ENCODE peak calls at places on chromosomes 16 and 17, in four cellular contexts. One of them, this sample, is unnamed.
A peak's percentile ranks its signal among the peaks of the same experiment; 100 is the strongest.

GRCh38 chr16:81695431-81695890 is 83.6 kb upstream of the PLCG2 start:
- DNase-seq in SK-N-SH: no peak
- DNase-seq in tibial nerve: no peak
- DNase-seq in adrenal gland: no peak
- DNase-seq in this sample: peak; percentile 23

GRCh38 chr17:40346061-40346767 is 18.3 kb downstream of the GJD3 start:
- DNase-seq in SK-N-SH: no peak
- DNase-seq in tibial nerve: no peak
- DNase-seq in adrenal gland: no peak
- DNase-seq in this sample: no peak

GRCh38 chr16:52247737-52248136 is 299.2 kb downstream of the TOX3 start:
- DNase-seq in SK-N-SH: no peak
- DNase-seq in tibial nerve: no peak
- DNase-seq in adrenal gland: no peak
- DNase-seq in this sample: no peak

GRCh38 chr17:56834380-56835258 is 668 bp downstream of the DGKE start:
- DNase-seq in SK-N-SH: peak; percentile 74
- DNase-seq in tibial nerve: no peak
- DNase-seq in adrenal gland: peak; percentile 78
- DNase-seq in this sample: peak; percentile 64

GRCh38 chr16:22727285-22728166 is 86.4 kb upstream of the HS3ST2 start:
- DNase-seq in SK-N-SH: no peak
- DNase-seq in tibial nerve: no peak
- DNase-seq in adrenal gland: no peak
- DNase-seq in this sample: no peak

GRCh38 chr17:57739402-57740224 is 5.5 kb downstream of the CCDC182 start:
- DNase-seq in SK-N-SH: peak; percentile 76
- DNase-seq in tibial nerve: no peak
- DNase-seq in adrenal gland: no peak
- DNase-seq in this sample: no peak

GRCh38 chr17:74083321-74083720 is 120.2 kb upstream of the RPL38 start:
- DNase-seq in SK-N-SH: no peak
- DNase-seq in tibial nerve: no peak
- DNase-seq in adrenal gland: no peak
- DNase-seq in this sample: no peak

GRCh38 chr16:56295739-56296527 is 104.6 kb downstream of the GNAO1 start:
- DNase-seq in SK-N-SH: peak; percentile 58
- DNase-seq in tibial nerve: no peak
- DNase-seq in adrenal gland: no peak
- DNase-seq in this sample: no peak

GRCh38 chr16:80191928-80192327 is 348.9 kb upstream of the DYNLRB2 start:
- DNase-seq in SK-N-SH: no peak
- DNase-seq in tibial nerve: no peak
- DNase-seq in adrenal gland: no peak
- DNase-seq in this sample: no peak

GRCh38 chr17:38598995-38599394 is 6.8 kb downstream of the SRCIN1 start:
- DNase-seq in SK-N-SH: no peak
- DNase-seq in tibial nerve: no peak
- DNase-seq in adrenal gland: no peak
- DNase-seq in this sample: no peak

GRCh38 chr17:38663125-38663751 is 11.5 kb downstream of the EPOP start:
- DNase-seq in SK-N-SH: peak; percentile 88
- DNase-seq in tibial nerve: no peak
- DNase-seq in adrenal gland: peak; percentile 77
- DNase-seq in this sample: peak; percentile 73

GRCh38 chr17:14745122-14745521 is 444.2 kb downstream of the HS3ST3B1 start:
- DNase-seq in SK-N-SH: no peak
- DNase-seq in tibial nerve: no peak
- DNase-seq in adrenal gland: no peak
- DNase-seq in this sample: no peak

GRCh38 chr17:57531648-57532486 is 213.2 kb downstream of the CCDC182 start:
- DNase-seq in SK-N-SH: peak; percentile 74
- DNase-seq in tibial nerve: no peak
- DNase-seq in adrenal gland: no peak
- DNase-seq in this sample: peak; percentile 33

GRCh38 chr16:30395155-30395991 is at the start of gene ZNF48:
- DNase-seq in SK-N-SH: peak; percentile 94
- DNase-seq in tibial nerve: peak; percentile 62
- DNase-seq in adrenal gland: peak; percentile 93
- DNase-seq in this sample: peak; percentile 89

GRCh38 chr17:77381185-77381700 is 240.5 kb downstream of the SEC14L1 start:
- DNase-seq in SK-N-SH: peak; percentile 77
- DNase-seq in tibial nerve: no peak
- DNase-seq in adrenal gland: no peak
- DNase-seq in this sample: no peak

GRCh38 chr16:47848481-47849109 is 307.2 kb downstream of the ABCC12 start:
- DNase-seq in SK-N-SH: no peak
- DNase-seq in tibial nerve: no peak
- DNase-seq in adrenal gland: no peak
- DNase-seq in this sample: no peak

GRCh38 chr17:57377094-57377493 is 120.8 kb downstream of the MSI2 start:
- DNase-seq in SK-N-SH: no peak
- DNase-seq in tibial nerve: no peak
- DNase-seq in adrenal gland: peak; percentile 49
- DNase-seq in this sample: no peak

GRCh38 chr17:55710829-55711496 is 11.7 kb downstream of the TMEM100 start:
- DNase-seq in SK-N-SH: no peak
- DNase-seq in tibial nerve: no peak
- DNase-seq in adrenal gland: peak; percentile 60
- DNase-seq in this sample: peak; percentile 42

GRCh38 chr17:42111901-42112551 is 488 bp downstream of the DHX58 start:
- DNase-seq in SK-N-SH: no peak
- DNase-seq in tibial nerve: no peak
- DNase-seq in adrenal gland: peak; percentile 74
- DNase-seq in this sample: peak; percentile 55

GRCh38 chr16:26189496-26190005 is 497.8 kb downstream of the HS3ST4 start:
- DNase-seq in SK-N-SH: no peak
- DNase-seq in tibial nerve: no peak
- DNase-seq in adrenal gland: no peak
- DNase-seq in this sample: no peak

GRCh38 chr16:12391974-12392373 is 411.7 kb downstream of the CPPED1 start:
- DNase-seq in SK-N-SH: no peak
- DNase-seq in tibial nerve: no peak
- DNase-seq in adrenal gland: no peak
- DNase-seq in this sample: no peak

GRCh38 chr17:46977348-46977747 is 1.7 kb downstream of the RPRML start:
- DNase-seq in SK-N-SH: peak; percentile 51
- DNase-seq in tibial nerve: no peak
- DNase-seq in adrenal gland: no peak
- DNase-seq in this sample: peak; percentile 25

GRCh38 chr16:54926166-54926838 is 4.4 kb upstream of the IRX5 start:
- DNase-seq in SK-N-SH: no peak
- DNase-seq in tibial nerve: no peak
- DNase-seq in adrenal gland: no peak
- DNase-seq in this sample: no peak

GRCh38 chr16:598823-599739 is 9.2 kb downstream of the RAB40C start:
- DNase-seq in SK-N-SH: no peak
- DNase-seq in tibial nerve: no peak
- DNase-seq in adrenal gland: no peak
- DNase-seq in this sample: no peak

GRCh38 chr16:359871-360697 is 7.6 kb upstream of the AXIN1 start:
- DNase-seq in SK-N-SH: no peak
- DNase-seq in tibial nerve: no peak
- DNase-seq in adrenal gland: no peak
- DNase-seq in this sample: no peak

GRCh38 chr17:63431939-63432804 is 13.9 kb downstream of the CYB561 start:
- DNase-seq in SK-N-SH: peak; percentile 92
- DNase-seq in tibial nerve: no peak
- DNase-seq in adrenal gland: peak; percentile 91
- DNase-seq in this sample: no peak

GRCh38 chr17:27544350-27545131 is 86.4 kb upstream of the LGALS9 start:
- DNase-seq in SK-N-SH: no peak
- DNase-seq in tibial nerve: no peak
- DNase-seq in adrenal gland: no peak
- DNase-seq in this sample: no peak

GRCh38 chr16:89805136-89805905 is 11.1 kb downstream of the FANCA start:
- DNase-seq in SK-N-SH: no peak
- DNase-seq in tibial nerve: no peak
- DNase-seq in adrenal gland: no peak
- DNase-seq in this sample: no peak

GRCh38 chr17:49588312-49588711 is 12.6 kb downstream of the NXPH3 start:
- DNase-seq in SK-N-SH: no peak
- DNase-seq in tibial nerve: no peak
- DNase-seq in adrenal gland: no peak
- DNase-seq in this sample: no peak

GRCh38 chr16:13866073-13866472 is 53.9 kb upstream of the ERCC4 start:
- DNase-seq in SK-N-SH: peak; percentile 32
- DNase-seq in tibial nerve: no peak
- DNase-seq in adrenal gland: peak; percentile 92
- DNase-seq in this sample: peak; percentile 75

GRCh38 chr16:80027007-80027965 is 426.7 kb upstream of the MAF start:
- DNase-seq in SK-N-SH: no peak
- DNase-seq in tibial nerve: no peak
- DNase-seq in adrenal gland: peak; percentile 92
- DNase-seq in this sample: peak; percentile 32

GRCh38 chr16:69064789-69065313 is 40.6 kb upstream of the HAS3 start:
- DNase-seq in SK-N-SH: no peak
- DNase-seq in tibial nerve: no peak
- DNase-seq in adrenal gland: no peak
- DNase-seq in this sample: peak; percentile 86

GRCh38 chr17:79105937-79106336 is 31.3 kb downstream of the ENGASE start:
- DNase-seq in SK-N-SH: no peak
- DNase-seq in tibial nerve: no peak
- DNase-seq in adrenal gland: no peak
- DNase-seq in this sample: no peak

GRCh38 chr17:79100405-79100804 is 25.8 kb downstream of the ENGASE start:
- DNase-seq in SK-N-SH: no peak
- DNase-seq in tibial nerve: no peak
- DNase-seq in adrenal gland: no peak
- DNase-seq in this sample: no peak

GRCh38 chr17:79104898-79105600 is 30.4 kb downstream of the ENGASE start:
- DNase-seq in SK-N-SH: no peak
- DNase-seq in tibial nerve: no peak
- DNase-seq in adrenal gland: no peak
- DNase-seq in this sample: no peak

GRCh38 chr17:79101111-79101673 is 26.6 kb downstream of the ENGASE start:
- DNase-seq in SK-N-SH: no peak
- DNase-seq in tibial nerve: no peak
- DNase-seq in adrenal gland: no peak
- DNase-seq in this sample: no peak

DNA sequence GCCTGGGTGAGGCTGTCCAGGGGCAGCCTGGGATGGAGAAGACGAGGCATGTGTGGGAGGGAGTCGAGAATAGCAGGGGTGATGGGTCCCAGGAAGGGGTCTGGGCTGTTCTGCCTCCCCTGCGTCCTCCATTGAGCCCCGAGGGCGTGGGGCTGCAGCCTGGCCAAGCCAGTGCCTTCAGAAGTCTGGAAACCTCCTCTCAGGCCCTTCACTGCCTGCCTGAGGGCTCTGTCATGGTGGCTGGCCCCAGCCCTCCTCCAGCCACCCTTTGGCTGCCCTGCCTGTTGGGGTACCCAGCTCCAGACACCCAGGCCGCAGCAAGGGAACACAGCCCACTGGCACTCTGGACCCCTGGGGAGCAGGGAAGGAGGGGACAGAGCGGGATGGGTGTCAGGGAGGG is 27.6 kb downstream of the ENGASE start:
- DNase-seq in SK-N-SH: no peak
- DNase-seq in tibial nerve: no peak
- DNase-seq in adrenal gland: no peak
- DNase-seq in this sample: no peak
- H3K27me3 ChIP-seq in SK-N-SH: peaks cover 37% of the 10 kb centered on the region
- H3K27me3 ChIP-seq in tibial nerve: no peaks in the 10 kb centered on the region
- H3K27me3 ChIP-seq in adrenal gland: peaks cover 14% of the 10 kb centered on the region
- H3K27me3 ChIP-seq in this sample: peaks cover 5% of the 10 kb centered on the region

GRCh38 chr17:917391-917811 is 62.2 kb downstream of the NXN start:
- DNase-seq in SK-N-SH: no peak
- DNase-seq in tibial nerve: no peak
- DNase-seq in adrenal gland: no peak
- DNase-seq in this sample: no peak

GRCh38 chr17:913207-913606 is 66.4 kb downstream of the NXN start:
- DNase-seq in SK-N-SH: no peak
- DNase-seq in tibial nerve: no peak
- DNase-seq in adrenal gland: no peak
- DNase-seq in this sample: no peak

GRCh38 chr17:915416-916201 is 64.0 kb downstream of the NXN start:
- DNase-seq in SK-N-SH: no peak
- DNase-seq in tibial nerve: no peak
- DNase-seq in adrenal gland: no peak
- DNase-seq in this sample: peak; percentile 35

GRCh38 chr17:918102-918740 is 61.4 kb downstream of the NXN start:
- DNase-seq in SK-N-SH: no peak
- DNase-seq in tibial nerve: no peak
- DNase-seq in adrenal gland: no peak
- DNase-seq in this sample: no peak

DNA sequence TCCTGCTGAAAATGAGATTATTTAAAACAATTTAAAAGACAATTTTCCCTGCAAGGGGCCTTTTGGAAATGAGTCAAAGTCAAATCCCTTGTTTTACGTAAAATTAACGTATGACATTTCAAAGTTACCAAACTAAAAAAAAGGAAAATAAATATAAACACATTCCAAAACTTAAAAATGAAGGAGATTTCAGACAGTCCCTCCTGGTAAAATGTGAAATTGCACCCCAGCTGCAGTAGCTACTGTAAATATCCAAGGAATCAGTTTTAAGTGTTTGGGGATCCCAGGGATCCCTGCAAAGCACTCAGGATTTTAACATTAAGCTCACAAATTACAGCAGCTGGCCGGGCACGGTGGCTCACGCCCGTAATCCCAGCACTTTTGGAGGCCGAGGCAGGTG is 63.3 kb downstream of the NXN start:
- DNase-seq in SK-N-SH: no peak
- DNase-seq in tibial nerve: no peak
- DNase-seq in adrenal gland: no peak
- DNase-seq in this sample: no peak
- TF ChIP-seq CTCF in SK-N-SH: peak; percentile 30
- TF ChIP-seq CTCF in tibial nerve: no peak
- TF ChIP-seq CTCF in adrenal gland: no peak
- TF ChIP-seq CTCF in this sample: no peak

GRCh38 chr17:28572294-28573099 is 1.2 kb upstream of the PIGS start:
- DNase-seq in SK-N-SH: no peak
- DNase-seq in tibial nerve: no peak
- DNase-seq in adrenal gland: no peak
- DNase-seq in this sample: no peak
- H3K4me3 ChIP-seq in SK-N-SH: no peak overlapping the region
- H3K4me3 ChIP-seq in tibial nerve: peak overlapping the region; percentile 61
- H3K4me3 ChIP-seq in adrenal gland: no peak overlapping the region
- H3K4me3 ChIP-seq in this sample: peak overlapping the region; percentile 96

GRCh38 chr17:6708357-6708961 is 4.7 kb downstream of the SLC13A5 start:
- DNase-seq in SK-N-SH: no peak
- DNase-seq in tibial nerve: no peak
- DNase-seq in adrenal gland: no peak
- DNase-seq in this sample: no peak

GRCh38 chr17:6711081-6711674 is 2.0 kb downstream of the SLC13A5 start:
- DNase-seq in SK-N-SH: no peak
- DNase-seq in tibial nerve: no peak
- DNase-seq in adrenal gland: peak; percentile 72
- DNase-seq in this sample: no peak

GRCh38 chr17:6712058-6712853 is 913 bp downstream of the SLC13A5 start:
- DNase-seq in SK-N-SH: peak; percentile 11
- DNase-seq in tibial nerve: no peak
- DNase-seq in adrenal gland: peak; percentile 47
- DNase-seq in this sample: no peak

GRCh38 chr17:6711681-6712057 is 1.5 kb downstream of the SLC13A5 start:
- DNase-seq in SK-N-SH: no peak
- DNase-seq in tibial nerve: no peak
- DNase-seq in adrenal gland: peak; percentile 18
- DNase-seq in this sample: no peak

GRCh38 chr17:6710317-6710716 is 2.9 kb downstream of the SLC13A5 start:
- DNase-seq in SK-N-SH: peak; percentile 12
- DNase-seq in tibial nerve: no peak
- DNase-seq in adrenal gland: peak; percentile 38
- DNase-seq in this sample: no peak
- H3K27me3 ChIP-seq in SK-N-SH: peaks cover 74% of the 10 kb centered on the region
- H3K27me3 ChIP-seq in tibial nerve: no peaks in the 10 kb centered on the region
- H3K27me3 ChIP-seq in adrenal gland: peaks cover 29% of the 10 kb centered on the region
- H3K27me3 ChIP-seq in this sample: no peaks in the 10 kb centered on the region